ENCODE peak calls at places on chromosomes 7 and 10, in eight cellular contexts. W is COLO829; X is anterior cingulate cortex; J is RWPE1; T is mucosa of gallbladder; D is foreskin melanocyte; K is CD8-positive, alpha-beta T cell; A is psoas muscle. O is an unnamed sample.

GRCh38 chr10:118002581-118002980 is 44.2 kb downstream of the RAB11FIP2 start:
- DNase-seq in W (no peak), X (no peak), J (peak), T (no peak), D (no peak), K (no peak), A (no peak), O (no peak)

GRCh38 chr10:128463991-128464755 is 337.9 kb upstream of the MKI67 start:
- DNase-seq in W (no peak), X (no peak), J (no peak), T (peak), D (peak), K (peak), A (no peak), O (no peak)

GRCh38 chr10:75191821-75192568 is 18.6 kb upstream of the VDAC2 start:
- DNase-seq in W (no peak), X (no peak), J (peak), T (peak), D (no peak), K (no peak), A (peak), O (no peak)

GRCh38 chr10:124379609-124380193 is 39.0 kb downstream of the OAT start:
- DNase-seq in W (no peak), X (no peak), J (no peak), T (no peak), D (no peak), K (no peak), A (no peak), O (no peak)

GRCh38 chr7:1849351-1849951 is 179.4 kb downstream of the ELFN1 start:
- DNase-seq in W (no peak), X (no peak), J (no peak), T (no peak), D (no peak), K (no peak), A (peak), O (no peak)

GRCh38 chr7:22109761-22110160 is 164.1 kb upstream of the CDCA7L start:
- DNase-seq in W (peak), X (peak), J (no peak), T (no peak), D (no peak), K (no peak), A (peak), O (peak)

GRCh38 chr10:48610585-48611093 is 5.8 kb upstream of the ARHGAP22 start:
- DNase-seq in W (no peak), X (no peak), J (no peak), T (peak), D (no peak), K (no peak), A (no peak), O (no peak)

GRCh38 chr10:119316729-119317097 is 109.3 kb downstream of the GRK5 start:
- DNase-seq in W (peak), X (no peak), J (peak), T (no peak), D (peak), K (no peak), A (no peak), O (no peak)

GRCh38 chr10:71359364-71360046 is 37.2 kb upstream of the CDH23 start:
- DNase-seq in W (no peak), X (peak), J (no peak), T (no peak), D (no peak), K (no peak), A (no peak), O (no peak)

GRCh38 chr10:13526952-13527863 is 1.6 kb downstream of the BEND7 start:
- DNase-seq in W (peak), X (no peak), J (peak), T (no peak), D (peak), K (no peak), A (no peak), O (no peak)

GRCh38 chr10:61993676-61994401 is 92.3 kb downstream of the ARID5B start:
- DNase-seq in W (no peak), X (no peak), J (no peak), T (no peak), D (no peak), K (no peak), A (no peak), O (no peak)

GRCh38 chr7:151043959-151044358 is 4.4 kb upstream of the ASIC3 start:
- DNase-seq in W (no peak), X (no peak), J (no peak), T (no peak), D (no peak), K (no peak), A (peak), O (no peak)

GRCh38 chr7:142583424-142583823 is 165.8 kb upstream of the PRSS1 start:
- DNase-seq in W (peak), X (no peak), J (peak), T (peak), D (no peak), K (no peak), A (peak), O (no peak)

GRCh38 chr10:125064681-125065492 is 95.5 kb downstream of the CTBP2 start:
- DNase-seq in W (no peak), X (no peak), J (peak), T (peak), D (no peak), K (no peak), A (peak), O (no peak)

GRCh38 chr10:9382199-9382598 is 1327.7 kb downstream of the GATA3 start:
- DNase-seq in W (no peak), X (no peak), J (no peak), T (no peak), D (no peak), K (no peak), A (no peak), O (no peak)

GRCh38 chr7:2864999-2865670 is 21.0 kb upstream of the GNA12 start:
- DNase-seq in W (peak), X (peak), J (peak), T (peak), D (peak), K (peak), A (peak), O (peak)

GRCh38 chr7:117098457-117098856 is 145.2 kb downstream of the ST7 start:
- DNase-seq in W (no peak), X (no peak), J (no peak), T (no peak), D (peak), K (no peak), A (no peak), O (no peak)

GRCh38 chr10:30842185-30842584 is 189.5 kb downstream of the ZNF438 start:
- DNase-seq in W (no peak), X (no peak), J (no peak), T (no peak), D (no peak), K (no peak), A (no peak), O (no peak)

GRCh38 chr10:102540023-102540422 is 36.3 kb downstream of the SUFU start:
- DNase-seq in W (no peak), X (no peak), J (peak), T (no peak), D (no peak), K (no peak), A (no peak), O (no peak)

GRCh38 chr7:118918556-118918955 is 694.1 kb downstream of the ANKRD7 start:
- DNase-seq in W (peak), X (no peak), J (peak), T (no peak), D (peak), K (no peak), A (no peak), O (no peak)

GRCh38 chr10:69065406-69066361 is 22.2 kb upstream of the SRGN start:
- DNase-seq in W (peak), X (peak), J (no peak), T (no peak), D (no peak), K (no peak), A (no peak), O (no peak)

GRCh38 chr10:23370106-23370505 is 25.5 kb upstream of the C10orf67 start:
- DNase-seq in W (no peak), X (no peak), J (no peak), T (no peak), D (no peak), K (no peak), A (no peak), O (no peak)

GRCh38 chr7:149414745-149415390 is 46.0 kb downstream of the ZNF777 start:
- DNase-seq in W (no peak), X (peak), J (no peak), T (peak), D (peak), K (no peak), A (peak), O (peak)

GRCh38 chr10:16933799-16934198 is 116.6 kb upstream of the RSU1 start:
- DNase-seq in W (no peak), X (no peak), J (no peak), T (no peak), D (no peak), K (no peak), A (no peak), O (no peak)

GRCh38 chr7:98137826-98138151 is 31.1 kb downstream of the LMTK2 start:
- DNase-seq in W (no peak), X (peak), J (no peak), T (no peak), D (no peak), K (no peak), A (no peak), O (no peak)

GRCh38 chr10:43392757-43393156 is 16.2 kb downstream of the HNRNPF start:
- DNase-seq in W (no peak), X (no peak), J (no peak), T (no peak), D (no peak), K (no peak), A (no peak), O (no peak)

GRCh38 chr7:53315986-53316385 is 280.6 kb downstream of the POM121L12 start:
- DNase-seq in W (peak), X (no peak), J (no peak), T (no peak), D (no peak), K (no peak), A (no peak), O (no peak)

GRCh38 chr7:151708610-151709009 is 168.3 kb downstream of the PRKAG2 start:
- DNase-seq in W (no peak), X (no peak), J (no peak), T (no peak), D (no peak), K (no peak), A (peak), O (no peak)

GRCh38 chr10:132460071-132460470 is 63.1 kb downstream of the PWWP2B start:
- DNase-seq in W (no peak), X (no peak), J (no peak), T (no peak), D (no peak), K (no peak), A (peak), O (no peak)

GRCh38 chr7:47764746-47765145 is 182.8 kb upstream of the TNS3 start:
- DNase-seq in W (no peak), X (no peak), J (no peak), T (no peak), D (no peak), K (no peak), A (no peak), O (no peak)